ENCODE peak calls at places on chromosomes 16 and 17, in ten cellular contexts. One of them, this sample, is unnamed.

GRCh38 chr16:86665319-86665675 is 86.9 kb downstream of the FOXL1 start:
- DNase-seq in AG04450: peak; percentile 41
- DNase-seq in tibial nerve: no peak
- DNase-seq in brain microvascular endothelial cell: peak; percentile 59
- DNase-seq in uterus: no peak
- DNase-seq in astrocyte of the spinal cord: peak; percentile 90
- DNase-seq in fibroblast of lung: peak; percentile 94
- DNase-seq in kidney epithelial cell: peak; percentile 78
- DNase-seq in ascending aorta: peak; percentile 63
- DNase-seq in HFF-Myc: no peak
- DNase-seq in this sample: peak; percentile 57

GRCh38 chr17:36205637-36206458 is 5.0 kb upstream of the CCL4L2 start:
- DNase-seq in AG04450: no peak
- DNase-seq in tibial nerve: no peak
- DNase-seq in brain microvascular endothelial cell: no peak
- DNase-seq in uterus: no peak
- DNase-seq in astrocyte of the spinal cord: no peak
- DNase-seq in fibroblast of lung: no peak
- DNase-seq in kidney epithelial cell: no peak
- DNase-seq in ascending aorta: no peak
- DNase-seq in HFF-Myc: no peak
- DNase-seq in this sample: no peak

GRCh38 chr17:31593806-31594205 is 202.3 kb downstream of the RAB11FIP4 start:
- DNase-seq in AG04450: no peak
- DNase-seq in tibial nerve: no peak
- DNase-seq in brain microvascular endothelial cell: peak; percentile 52
- DNase-seq in uterus: no peak
- DNase-seq in astrocyte of the spinal cord: peak; percentile 58
- DNase-seq in fibroblast of lung: peak; percentile 89
- DNase-seq in kidney epithelial cell: no peak
- DNase-seq in ascending aorta: peak; percentile 86
- DNase-seq in HFF-Myc: no peak
- DNase-seq in this sample: peak; percentile 75

GRCh38 chr17:40932608-40933007 is 4.8 kb downstream of the KRT23 start:
- DNase-seq in AG04450: no peak
- DNase-seq in tibial nerve: no peak
- DNase-seq in brain microvascular endothelial cell: no peak
- DNase-seq in uterus: no peak
- DNase-seq in astrocyte of the spinal cord: no peak
- DNase-seq in fibroblast of lung: peak; percentile 61
- DNase-seq in kidney epithelial cell: peak; percentile 79
- DNase-seq in ascending aorta: no peak
- DNase-seq in HFF-Myc: no peak
- DNase-seq in this sample: no peak

GRCh38 chr17:60463157-60463820 is 41.0 kb downstream of the CHCT1 start:
- DNase-seq in AG04450: no peak
- DNase-seq in tibial nerve: no peak
- DNase-seq in brain microvascular endothelial cell: no peak
- DNase-seq in uterus: no peak
- DNase-seq in astrocyte of the spinal cord: no peak
- DNase-seq in fibroblast of lung: no peak
- DNase-seq in kidney epithelial cell: no peak
- DNase-seq in ascending aorta: no peak
- DNase-seq in HFF-Myc: no peak
- DNase-seq in this sample: no peak

GRCh38 chr17:8311131-8311790 is 1.2 kb downstream of the ARHGEF15 start:
- DNase-seq in AG04450: no peak
- DNase-seq in tibial nerve: no peak
- DNase-seq in brain microvascular endothelial cell: no peak
- DNase-seq in uterus: no peak
- DNase-seq in astrocyte of the spinal cord: no peak
- DNase-seq in fibroblast of lung: no peak
- DNase-seq in kidney epithelial cell: no peak
- DNase-seq in ascending aorta: no peak
- DNase-seq in HFF-Myc: no peak
- DNase-seq in this sample: no peak

GRCh38 chr16:81939164-81940067 is 71.9 kb downstream of the SDR42E1 start:
- DNase-seq in AG04450: no peak
- DNase-seq in tibial nerve: no peak
- DNase-seq in brain microvascular endothelial cell: no peak
- DNase-seq in uterus: no peak
- DNase-seq in astrocyte of the spinal cord: no peak
- DNase-seq in fibroblast of lung: no peak
- DNase-seq in kidney epithelial cell: no peak
- DNase-seq in ascending aorta: no peak
- DNase-seq in HFF-Myc: no peak
- DNase-seq in this sample: no peak

GRCh38 chr17:41008811-41009210 is at the start of gene KRTAP3-1:
- DNase-seq in AG04450: no peak
- DNase-seq in tibial nerve: no peak
- DNase-seq in brain microvascular endothelial cell: no peak
- DNase-seq in uterus: no peak
- DNase-seq in astrocyte of the spinal cord: no peak
- DNase-seq in fibroblast of lung: no peak
- DNase-seq in kidney epithelial cell: no peak
- DNase-seq in ascending aorta: no peak
- DNase-seq in HFF-Myc: no peak
- DNase-seq in this sample: no peak

GRCh38 chr16:3549906-3550305 is 27.3 kb downstream of the NLRC3 start:
- DNase-seq in AG04450: no peak
- DNase-seq in tibial nerve: no peak
- DNase-seq in brain microvascular endothelial cell: no peak
- DNase-seq in uterus: no peak
- DNase-seq in astrocyte of the spinal cord: no peak
- DNase-seq in fibroblast of lung: no peak
- DNase-seq in kidney epithelial cell: no peak
- DNase-seq in ascending aorta: no peak
- DNase-seq in HFF-Myc: no peak
- DNase-seq in this sample: no peak

GRCh38 chr17:81491193-81491592 is 21.4 kb downstream of the ACTG1 start:
- DNase-seq in AG04450: no peak
- DNase-seq in tibial nerve: no peak
- DNase-seq in brain microvascular endothelial cell: no peak
- DNase-seq in uterus: no peak
- DNase-seq in astrocyte of the spinal cord: no peak
- DNase-seq in fibroblast of lung: no peak
- DNase-seq in kidney epithelial cell: no peak
- DNase-seq in ascending aorta: no peak
- DNase-seq in HFF-Myc: no peak
- DNase-seq in this sample: no peak

GRCh38 chr17:82114872-82115271 is 16.8 kb upstream of the FASN start:
- DNase-seq in AG04450: no peak
- DNase-seq in tibial nerve: no peak
- DNase-seq in brain microvascular endothelial cell: no peak
- DNase-seq in uterus: no peak
- DNase-seq in astrocyte of the spinal cord: no peak
- DNase-seq in fibroblast of lung: no peak
- DNase-seq in kidney epithelial cell: no peak
- DNase-seq in ascending aorta: no peak
- DNase-seq in HFF-Myc: no peak
- DNase-seq in this sample: no peak

GRCh38 chr16:72785886-72786285 is 262.0 kb downstream of the ZFHX3 start:
- DNase-seq in AG04450: no peak
- DNase-seq in tibial nerve: no peak
- DNase-seq in brain microvascular endothelial cell: peak; percentile 30
- DNase-seq in uterus: no peak
- DNase-seq in astrocyte of the spinal cord: peak; percentile 38
- DNase-seq in fibroblast of lung: no peak
- DNase-seq in kidney epithelial cell: no peak
- DNase-seq in ascending aorta: no peak
- DNase-seq in HFF-Myc: no peak
- DNase-seq in this sample: no peak

GRCh38 chr16:11201498-11202259 is 54.3 kb downstream of the SOCS1 start:
- DNase-seq in AG04450: peak; percentile 59
- DNase-seq in tibial nerve: no peak
- DNase-seq in brain microvascular endothelial cell: peak; percentile 63
- DNase-seq in uterus: no peak
- DNase-seq in astrocyte of the spinal cord: peak; percentile 70
- DNase-seq in fibroblast of lung: peak; percentile 92
- DNase-seq in kidney epithelial cell: peak; percentile 63
- DNase-seq in ascending aorta: no peak
- DNase-seq in HFF-Myc: peak; percentile 91
- DNase-seq in this sample: peak; percentile 88

GRCh38 chr16:55372792-55373488 is 48.9 kb downstream of the IRX6 start:
- DNase-seq in AG04450: no peak
- DNase-seq in tibial nerve: no peak
- DNase-seq in brain microvascular endothelial cell: no peak
- DNase-seq in uterus: no peak
- DNase-seq in astrocyte of the spinal cord: no peak
- DNase-seq in fibroblast of lung: no peak
- DNase-seq in kidney epithelial cell: no peak
- DNase-seq in ascending aorta: no peak
- DNase-seq in HFF-Myc: no peak
- DNase-seq in this sample: no peak

GRCh38 chr17:5780476-5780875 is 196.2 kb upstream of the NLRP1 start:
- DNase-seq in AG04450: no peak
- DNase-seq in tibial nerve: no peak
- DNase-seq in brain microvascular endothelial cell: peak; percentile 46
- DNase-seq in uterus: no peak
- DNase-seq in astrocyte of the spinal cord: peak; percentile 79
- DNase-seq in fibroblast of lung: peak; percentile 89
- DNase-seq in kidney epithelial cell: peak; percentile 69
- DNase-seq in ascending aorta: no peak
- DNase-seq in HFF-Myc: peak; percentile 59
- DNase-seq in this sample: peak; percentile 85

GRCh38 chr16:9378876-9379275 is 287.4 kb downstream of the HAPSTR1 start:
- DNase-seq in AG04450: no peak
- DNase-seq in tibial nerve: no peak
- DNase-seq in brain microvascular endothelial cell: no peak
- DNase-seq in uterus: no peak
- DNase-seq in astrocyte of the spinal cord: no peak
- DNase-seq in fibroblast of lung: no peak
- DNase-seq in kidney epithelial cell: no peak
- DNase-seq in ascending aorta: no peak
- DNase-seq in HFF-Myc: no peak
- DNase-seq in this sample: no peak

DNA sequence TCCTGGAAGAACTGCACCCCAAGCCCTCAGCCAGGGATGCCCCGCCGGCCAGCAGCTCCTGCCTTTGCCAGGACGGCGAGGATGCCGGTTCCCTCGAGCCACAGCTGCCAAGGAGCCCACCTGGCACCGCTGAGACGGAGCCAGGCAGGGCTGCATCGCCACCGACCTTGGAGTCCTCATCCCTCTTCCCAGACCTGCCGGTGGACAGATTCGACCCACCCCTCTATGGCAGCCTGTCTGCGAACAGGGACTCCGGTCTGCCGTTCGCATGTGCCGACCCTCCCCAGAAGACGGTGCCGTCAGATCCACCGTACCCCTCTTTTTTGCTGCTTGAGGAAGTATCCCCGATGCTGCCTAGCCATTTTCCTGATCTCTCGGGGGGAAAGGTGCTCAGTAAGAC is 21.4 kb upstream of the ZFPM1 start:
- DNase-seq in AG04450: no peak
- DNase-seq in tibial nerve: no peak
- DNase-seq in brain microvascular endothelial cell: no peak
- DNase-seq in uterus: no peak
- DNase-seq in astrocyte of the spinal cord: no peak
- DNase-seq in fibroblast of lung: no peak
- DNase-seq in kidney epithelial cell: no peak
- DNase-seq in ascending aorta: no peak
- DNase-seq in HFF-Myc: no peak
- DNase-seq in this sample: no peak
- TF ChIP-seq CTCF in AG04450: no peak
- TF ChIP-seq CTCF in tibial nerve: no peak
- TF ChIP-seq CTCF in brain microvascular endothelial cell: no peak
- TF ChIP-seq CTCF in uterus: no peak
- TF ChIP-seq CTCF in astrocyte of the spinal cord: no peak
- TF ChIP-seq CTCF in fibroblast of lung: no peak
- TF ChIP-seq CTCF in kidney epithelial cell: no peak
- TF ChIP-seq CTCF in ascending aorta: no peak
- TF ChIP-seq CTCF in HFF-Myc: no peak
- TF ChIP-seq CTCF in this sample: no peak

DNA sequence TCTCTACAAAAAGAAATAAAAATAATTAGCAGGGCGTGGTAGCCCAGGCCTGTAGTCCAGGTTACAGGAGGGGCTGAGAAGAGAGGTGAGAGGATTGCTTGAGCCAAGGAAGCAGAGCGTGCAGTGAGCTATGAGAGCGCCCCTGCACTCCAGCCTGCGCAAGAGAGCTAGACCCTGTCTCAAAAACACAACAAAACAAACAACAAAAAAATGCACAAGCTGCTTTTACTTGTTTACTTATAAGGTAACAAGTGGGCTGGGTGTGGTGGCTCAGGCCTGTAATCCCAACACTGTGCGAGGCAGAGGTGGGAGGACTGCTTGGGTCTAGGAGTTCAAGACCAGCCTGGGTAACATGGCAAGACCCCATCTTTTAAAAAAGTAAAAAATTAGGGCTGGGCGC is 1.7 kb downstream of the CYTH1 start:
- DNase-seq in AG04450: no peak
- DNase-seq in tibial nerve: no peak
- DNase-seq in brain microvascular endothelial cell: no peak
- DNase-seq in uterus: no peak
- DNase-seq in astrocyte of the spinal cord: no peak
- DNase-seq in fibroblast of lung: no peak
- DNase-seq in kidney epithelial cell: no peak
- DNase-seq in ascending aorta: no peak
- DNase-seq in HFF-Myc: no peak
- DNase-seq in this sample: no peak
- H3K4me3 ChIP-seq in AG04450: no peak overlapping the region
- H3K4me3 ChIP-seq in tibial nerve: peak overlapping the region; percentile 100
- H3K4me3 ChIP-seq in brain microvascular endothelial cell: no peak overlapping the region
- H3K4me3 ChIP-seq in uterus: no peak overlapping the region
- H3K4me3 ChIP-seq in astrocyte of the spinal cord: no peak overlapping the region
- H3K4me3 ChIP-seq in fibroblast of lung: no peak overlapping the region
- H3K4me3 ChIP-seq in kidney epithelial cell: no peak overlapping the region
- H3K4me3 ChIP-seq in ascending aorta: no peak overlapping the region
- H3K4me3 ChIP-seq in HFF-Myc: peak overlapping the region; percentile 69
- H3K4me3 ChIP-seq in this sample: no peak overlapping the region

GRCh38 chr17:35170968-35171771 is 23.0 kb downstream of the SLC35G3 start:
- DNase-seq in AG04450: no peak
- DNase-seq in tibial nerve: no peak
- DNase-seq in brain microvascular endothelial cell: no peak
- DNase-seq in uterus: no peak
- DNase-seq in astrocyte of the spinal cord: peak; percentile 28
- DNase-seq in fibroblast of lung: no peak
- DNase-seq in kidney epithelial cell: no peak
- DNase-seq in ascending aorta: peak; percentile 55
- DNase-seq in HFF-Myc: no peak
- DNase-seq in this sample: peak; percentile 39
- TF ChIP-seq CTCF in AG04450: peak; percentile 27
- TF ChIP-seq CTCF in tibial nerve: peak; percentile 27
- TF ChIP-seq CTCF in brain microvascular endothelial cell: peak; percentile 37
- TF ChIP-seq CTCF in uterus: no peak
- TF ChIP-seq CTCF in astrocyte of the spinal cord: peak; percentile 3
- TF ChIP-seq CTCF in fibroblast of lung: peak; percentile 23
- TF ChIP-seq CTCF in kidney epithelial cell: no peak
- TF ChIP-seq CTCF in ascending aorta: peak; percentile 33
- TF ChIP-seq CTCF in HFF-Myc: no peak
- TF ChIP-seq CTCF in this sample: peak; percentile 30

DNA sequence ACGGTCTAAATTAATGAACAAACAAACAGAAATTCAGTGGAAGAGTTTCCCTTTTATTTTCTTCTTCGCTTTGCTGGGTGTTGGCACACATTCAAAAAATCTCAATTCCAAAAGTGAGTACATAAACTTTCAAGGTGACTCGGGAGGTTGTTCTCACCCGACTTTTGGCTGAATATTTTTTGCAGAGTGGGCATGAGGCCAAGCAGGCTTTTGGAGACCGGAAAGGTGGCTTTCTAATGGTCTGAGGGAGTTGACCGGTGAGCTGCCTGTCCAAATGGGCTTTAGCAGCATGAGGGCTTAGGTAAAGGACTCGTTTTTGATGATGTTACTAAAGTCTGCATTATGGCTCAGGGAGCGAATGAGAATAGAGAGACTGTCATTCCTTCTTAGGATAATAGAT is 318.7 kb downstream of the CPPED1 start:
- DNase-seq in AG04450: no peak
- DNase-seq in tibial nerve: no peak
- DNase-seq in brain microvascular endothelial cell: no peak
- DNase-seq in uterus: no peak
- DNase-seq in astrocyte of the spinal cord: no peak
- DNase-seq in fibroblast of lung: no peak
- DNase-seq in kidney epithelial cell: no peak
- DNase-seq in ascending aorta: no peak
- DNase-seq in HFF-Myc: no peak
- DNase-seq in this sample: no peak
- H3K4me3 ChIP-seq in AG04450: no peak overlapping the region
- H3K4me3 ChIP-seq in tibial nerve: no peak overlapping the region
- H3K4me3 ChIP-seq in brain microvascular endothelial cell: no peak overlapping the region
- H3K4me3 ChIP-seq in uterus: no peak overlapping the region
- H3K4me3 ChIP-seq in astrocyte of the spinal cord: no peak overlapping the region
- H3K4me3 ChIP-seq in fibroblast of lung: no peak overlapping the region
- H3K4me3 ChIP-seq in kidney epithelial cell: no peak overlapping the region
- H3K4me3 ChIP-seq in ascending aorta: no peak overlapping the region
- H3K4me3 ChIP-seq in HFF-Myc: no peak overlapping the region
- H3K4me3 ChIP-seq in this sample: no peak overlapping the region